ENCODE peak calls at places on chromosomes 16 and 17, in six cellular contexts. S, H, K, I, F and D are unnamed samples.

GRCh38 chr17:80104321-80104955 is 3.1 kb downstream of the GAA start:
- DNase-seq in F (no peak), H (no peak), I (no peak), K (no peak), S (no peak), D (peak; percentile 33)

GRCh38 chr16:86722970-86723369 is 144.6 kb downstream of the FOXL1 start:
- DNase-seq in S (no peak), I (no peak), F (no peak), K (no peak), H (no peak), D (peak; percentile 69)

GRCh38 chr17:8857919-8858318 is 9.6 kb downstream of the PIK3R6 start:
- DNase-seq in S (no peak), H (no peak), I (no peak), K (no peak), F (peak; percentile 43), D (peak; percentile 66)

GRCh38 chr17:45703348-45703747 is 80.8 kb upstream of the CRHR1 start:
- DNase-seq in K (no peak), I (no peak), H (no peak), S (no peak), F (no peak), D (no peak)

GRCh38 chr17:60819447-60820130 is 141.9 kb downstream of the BCAS3 start:
- DNase-seq in I (no peak), F (no peak), H (no peak), K (no peak), S (no peak), D (no peak)

GRCh38 chr17:12625092-12625491 is 40.6 kb upstream of the MYOCD start:
- DNase-seq in I (no peak), H (no peak), K (no peak), F (no peak), S (no peak), D (no peak)

GRCh38 chr16:60110531-60110930 is 1376.4 kb upstream of the GOT2 start:
- DNase-seq in K (no peak), F (no peak), I (no peak), S (no peak), H (no peak), D (no peak)

GRCh38 chr17:81713556-81714411 is 1.7 kb downstream of the SLC25A10 start:
- DNase-seq in H (peak; percentile 81), S (peak; percentile 36), I (no peak), K (no peak), F (no peak), D (no peak)

GRCh38 chr16:69564845-69565610 is 738 bp upstream of the NFAT5 start:
- DNase-seq in I (no peak), S (no peak), K (no peak), F (no peak), H (no peak), D (no peak)

GRCh38 chr17:55607736-55608341 is 96.6 kb upstream of the SMIM36 start:
- DNase-seq in I (no peak), S (no peak), F (no peak), H (peak; percentile 46), K (no peak), D (no peak)

GRCh38 chr17:1532836-1533602 is 16.6 kb upstream of the INPP5K start:
- DNase-seq in K (peak; percentile 17), F (peak; percentile 56), H (no peak), I (no peak), S (peak; percentile 68), D (no peak)